ENCODE peak calls at places on chromosome 1, in nine cellular contexts. I, S, D, A, U, Q, Z, W and K are unnamed samples.

GRCh38 chr1:232629250-232630046 is 485 bp downstream of the SIPA1L2 start:
- DNase-seq in I (peak), S (peak), D (no peak), A (peak), U (peak), Q (peak), Z (no peak), W (peak), K (peak)

GRCh38 chr1:174875306-174875705 is 124.4 kb upstream of the CACYBP start:
- DNase-seq in I (no peak), S (no peak), D (no peak), A (no peak), U (no peak), Q (no peak), Z (peak), W (no peak), K (no peak)

GRCh38 chr1:203289281-203289981 is 15.9 kb upstream of the BTG2 start:
- DNase-seq in I (no peak), S (no peak), D (no peak), A (no peak), U (no peak), Q (peak), Z (peak), W (no peak), K (no peak)

GRCh38 chr1:200153277-200154055 is 126.0 kb downstream of the NR5A2 start:
- DNase-seq in I (no peak), S (no peak), D (no peak), A (no peak), U (no peak), Q (peak), Z (no peak), W (no peak), K (no peak)

GRCh38 chr1:151499930-151500329 is 11.3 kb upstream of the CGN start:
- DNase-seq in I (no peak), S (no peak), D (no peak), A (no peak), U (no peak), Q (no peak), Z (no peak), W (no peak), K (no peak)

GRCh38 chr1:10674700-10675598 is 121.5 kb downstream of the CASZ1 start:
- DNase-seq in I (no peak), S (no peak), D (no peak), A (no peak), U (no peak), Q (no peak), Z (no peak), W (no peak), K (no peak)

GRCh38 chr1:201139306-201139705 is 12.3 kb upstream of the ASCL5 start:
- DNase-seq in I (no peak), S (peak), D (no peak), A (no peak), U (no peak), Q (no peak), Z (no peak), W (no peak), K (no peak)

GRCh38 chr1:176102700-176103244 is 104.3 kb downstream of the COP1 start:
- DNase-seq in I (no peak), S (no peak), D (peak), A (no peak), U (no peak), Q (no peak), Z (no peak), W (no peak), K (no peak)

GRCh38 chr1:230067871-230068814 is 1.1 kb downstream of the GALNT2 start:
- DNase-seq in I (peak), S (peak), D (no peak), A (peak), U (peak), Q (peak), Z (peak), W (peak), K (peak)

GRCh38 chr1:91885331-91885715 is 628 bp downstream of the TGFBR3 start:
- DNase-seq in I (no peak), S (peak), D (peak), A (no peak), U (no peak), Q (peak), Z (peak), W (peak), K (peak)

DNA sequence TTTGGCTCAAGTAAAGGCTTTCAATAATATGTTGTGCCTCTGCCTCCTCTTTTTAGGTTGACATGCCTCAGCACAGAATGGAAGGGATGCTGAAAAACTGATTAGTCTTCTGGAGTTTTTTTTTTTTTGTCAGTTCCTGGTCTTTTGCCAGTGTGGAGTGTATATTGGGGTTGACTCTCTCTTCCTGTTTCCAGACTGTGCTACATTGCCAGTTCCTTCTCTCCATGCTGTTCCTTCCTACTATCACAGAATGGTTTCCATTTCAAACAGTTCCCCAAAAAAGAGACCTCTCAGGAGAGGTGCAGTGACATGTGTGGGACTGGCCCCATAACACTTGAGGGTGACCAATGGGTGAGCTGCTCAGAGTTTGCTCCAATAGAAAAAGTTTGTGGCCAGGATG is 101.7 kb upstream of the ETV3 start:
- DNase-seq in I (no peak), S (no peak), D (no peak), A (no peak), U (no peak), Q (no peak), Z (no peak), W (no peak), K (no peak)
- TF ChIP-seq CTCF in I (no peak), S (no peak), D (no peak), A (no peak), U (no peak), Q (no peak), Z (no peak), W (no peak), K (no peak)

GRCh38 chr1:50972766-50973165 is 2.7 kb downstream of the CDKN2C start:
- DNase-seq in I (no peak), S (no peak), D (no peak), A (no peak), U (no peak), Q (peak), Z (no peak), W (no peak), K (no peak)
- H3K4me3 ChIP-seq in I (peak), S (no peak), D (no peak), A (no peak), U (no peak), Q (peak), Z (no peak), W (no peak), K (no peak)

GRCh38 chr1:93448292-93448982 is 519 bp downstream of the FNBP1L start:
- DNase-seq in I (peak), S (peak), D (no peak), A (peak), U (peak), Q (peak), Z (peak), W (peak), K (peak)
- TF ChIP-seq POLR2A in I (no peak), S (no peak), D (no peak), A (no peak), U (peak), Q (no peak), Z (no peak), W (no peak), K (no peak)

DNA sequence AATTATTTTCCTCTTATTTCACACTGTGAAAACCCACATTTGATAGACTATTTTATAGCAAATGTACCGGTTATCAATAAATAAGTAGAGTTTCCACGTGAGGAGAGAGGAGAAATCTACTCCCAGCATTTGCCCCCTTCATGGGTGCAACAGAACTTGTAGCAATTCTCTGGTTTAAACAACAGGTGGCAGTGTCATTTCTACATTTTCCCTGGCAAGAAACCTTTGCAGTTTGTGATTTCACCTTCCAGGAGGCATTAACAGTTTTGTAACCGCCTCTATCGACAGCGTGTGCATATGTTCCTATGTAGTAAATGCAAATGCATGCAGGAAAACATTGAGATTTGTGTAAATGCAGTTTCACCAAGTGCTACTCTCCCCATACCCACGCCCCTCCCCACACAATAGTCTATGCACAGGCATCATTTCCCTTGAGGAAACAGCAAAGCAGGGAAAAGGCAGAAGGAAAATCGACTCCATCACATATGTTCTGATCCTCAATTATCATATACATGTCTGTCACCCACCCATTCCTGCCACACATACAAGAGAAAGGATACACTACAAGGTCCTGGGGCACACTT is 494.7 kb downstream of the SMYD3 start:
- DNase-seq in I (peak), S (no peak), D (peak), A (no peak), U (no peak), Q (peak), Z (no peak), W (no peak), K (no peak)
- TF ChIP-seq CTCF in I (peak), S (no peak), D (peak), A (no peak), U (peak), Q (peak), Z (peak), W (peak), K (no peak)

GRCh38 chr1:93554883-93555872 is 107.3 kb downstream of the FNBP1L start:
- DNase-seq in I (no peak), S (no peak), D (no peak), A (no peak), U (no peak), Q (peak), Z (no peak), W (no peak), K (no peak)
- H3K4me3 ChIP-seq in I (no peak), S (no peak), D (no peak), A (no peak), U (no peak), Q (no peak), Z (no peak), W (no peak), K (no peak)